ENCODE peak calls at places on chromosomes 3 and 15, in seven cellular contexts. O, G, D, J, Q, M and V are unnamed samples.

GRCh38 chr3:99505646-99506269 is 132.6 kb upstream of the COL8A1 start:
- DNase-seq in O (no peak), G (no peak), D (peak; percentile 98), J (no peak), Q (peak; percentile 99), M (peak; percentile 96), V (no peak)

GRCh38 chr3:9732080-9732752 is 681 bp downstream of the BRPF1 start:
- DNase-seq in O (peak; percentile 42), G (no peak), D (no peak), J (no peak), Q (peak; percentile 63), M (no peak), V (peak; percentile 79)

GRCh38 chr15:88232771-88233170 is 23.8 kb downstream of the NTRK3 start:
- DNase-seq in O (no peak), G (no peak), D (no peak), J (no peak), Q (no peak), M (no peak), V (no peak)

GRCh38 chr3:23497156-23497555 is 294.0 kb downstream of the UBE2E2 start:
- DNase-seq in O (no peak), G (no peak), D (no peak), J (no peak), Q (no peak), M (no peak), V (no peak)

GRCh38 chr3:178480795-178481194 is 55.4 kb upstream of the KCNMB2 start:
- DNase-seq in O (no peak), G (no peak), D (no peak), J (no peak), Q (no peak), M (no peak), V (no peak)

GRCh38 chr15:88563638-88564037 is 17.2 kb upstream of the DET1 start:
- DNase-seq in O (peak; percentile 75), G (no peak), D (peak; percentile 16), J (no peak), Q (no peak), M (peak; percentile 30), V (no peak)

GRCh38 chr15:65580287-65580686 is 30.6 kb downstream of the INTS14 start:
- DNase-seq in O (peak; percentile 31), G (no peak), D (peak; percentile 73), J (no peak), Q (peak; percentile 89), M (peak; percentile 86), V (no peak)

GRCh38 chr3:52195823-52196331 is 2.1 kb upstream of the ALAS1 start:
- DNase-seq in O (no peak), G (no peak), D (peak; percentile 23), J (peak; percentile 58), Q (peak; percentile 90), M (peak; percentile 75), V (no peak)

GRCh38 chr15:85598718-85599398 is 195.9 kb downstream of the KLHL25 start:
- DNase-seq in O (no peak), G (no peak), D (no peak), J (no peak), Q (no peak), M (no peak), V (no peak)

GRCh38 chr3:102353804-102354203 is 81.0 kb upstream of the ZPLD1 start:
- DNase-seq in O (no peak), G (no peak), D (no peak), J (no peak), Q (no peak), M (no peak), V (no peak)

GRCh38 chr3:144029769-144030168 is 58.1 kb downstream of the DIPK2A start:
- DNase-seq in O (no peak), G (no peak), D (no peak), J (no peak), Q (no peak), M (no peak), V (no peak)

GRCh38 chr3:81839504-81840094 is 78.2 kb upstream of the GBE1 start:
- DNase-seq in O (no peak), G (no peak), D (no peak), J (no peak), Q (no peak), M (no peak), V (no peak)

GRCh38 chr3:81837071-81837593 is 75.7 kb upstream of the GBE1 start:
- DNase-seq in O (no peak), G (no peak), D (no peak), J (no peak), Q (no peak), M (no peak), V (no peak)

DNA sequence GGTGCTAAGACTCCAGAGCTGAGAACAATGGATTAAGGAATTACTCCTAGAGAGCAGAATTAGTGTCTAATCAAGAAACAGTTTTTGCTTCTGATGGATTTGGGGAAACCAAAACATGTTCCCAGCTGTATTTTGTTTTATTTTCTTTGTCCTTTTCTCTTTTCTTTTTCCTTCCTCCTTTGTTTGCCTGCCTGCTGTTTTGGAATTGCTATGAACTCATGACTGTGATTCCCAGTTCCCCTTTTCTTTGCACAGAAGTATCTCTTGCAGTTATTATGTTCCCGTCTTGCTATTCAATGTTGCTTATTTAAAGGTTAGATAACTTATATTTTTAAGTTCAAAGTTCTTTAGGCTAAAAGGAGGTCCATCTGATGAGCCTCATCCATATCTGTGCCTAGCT is 77.0 kb upstream of the GBE1 start:
- DNase-seq in O (no peak), G (no peak), D (no peak), J (no peak), Q (no peak), M (no peak), V (no peak)
- H2AFZ ChIP-seq in O (no peak overlapping the region), G (no peak overlapping the region), D (no peak overlapping the region), J (peak overlapping the region; percentile 46), Q (no peak overlapping the region), M (no peak overlapping the region), V (no peak overlapping the region)

DNA sequence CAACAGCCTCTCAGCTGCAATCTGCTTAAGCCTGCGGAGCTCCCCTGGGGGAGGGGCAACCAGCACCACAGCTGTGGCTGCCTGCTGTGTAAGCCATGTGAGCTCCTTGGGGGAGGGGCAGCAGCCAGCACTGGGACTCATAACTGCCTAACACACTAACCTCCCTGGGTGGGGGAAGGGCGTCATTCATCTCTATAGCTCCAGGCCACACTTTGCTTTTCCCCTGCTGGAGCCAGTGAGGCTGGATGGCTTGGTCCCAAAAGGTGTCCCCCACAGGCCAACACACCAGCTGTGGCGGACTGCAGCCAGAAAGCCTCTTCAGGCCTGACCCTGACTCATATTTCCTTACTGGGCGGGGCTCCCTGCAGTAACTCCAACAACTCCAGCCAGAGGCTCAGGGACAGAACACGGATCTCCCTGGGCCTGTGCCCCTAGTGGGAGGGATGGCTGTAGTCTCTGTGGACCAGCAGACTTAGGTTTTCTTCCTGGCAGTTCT is 129.8 kb downstream of the PPM1L start:
- DNase-seq in O (peak; percentile 58), G (peak; percentile 60), D (peak; percentile 72), J (no peak), Q (peak; percentile 22), M (peak; percentile 27), V (no peak)
- H2AFZ ChIP-seq in O (no peak overlapping the region), G (no peak overlapping the region), D (peak overlapping the region; percentile 49), J (no peak overlapping the region), Q (no peak overlapping the region), M (peak overlapping the region; percentile 56), V (no peak overlapping the region)

DNA sequence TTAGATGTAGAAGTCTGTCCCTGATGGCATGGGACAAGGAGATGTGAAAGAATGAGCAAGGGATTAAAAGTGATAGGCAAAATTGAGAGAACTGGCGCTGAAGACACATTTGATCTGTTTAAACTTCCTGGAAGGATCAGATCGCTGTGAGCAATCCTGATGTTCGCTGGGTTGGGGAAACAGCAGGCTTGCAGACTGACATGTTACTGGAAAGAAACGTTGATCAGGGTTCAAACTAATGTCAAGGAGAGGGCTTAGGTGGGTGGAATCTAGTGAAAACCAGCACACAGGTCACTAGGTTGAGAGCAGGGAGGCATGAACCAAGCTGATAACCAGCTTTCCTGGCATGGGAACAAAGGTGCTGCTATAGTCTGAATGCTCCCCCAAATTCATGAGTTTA is 34.5 kb upstream of the SPTSSB start:
- DNase-seq in O (no peak), G (no peak), D (no peak), J (no peak), Q (no peak), M (no peak), V (no peak)
- H2AFZ ChIP-seq in O (no peak overlapping the region), G (no peak overlapping the region), D (no peak overlapping the region), J (no peak overlapping the region), Q (no peak overlapping the region), M (no peak overlapping the region), V (no peak overlapping the region)

GRCh38 chr15:35944945-35945344 is 399.0 kb upstream of the DPH6 start:
- DNase-seq in O (no peak), G (no peak), D (no peak), J (no peak), Q (no peak), M (no peak), V (no peak)
- H2AFZ ChIP-seq in O (no peak overlapping the region), G (no peak overlapping the region), D (no peak overlapping the region), J (no peak overlapping the region), Q (peak overlapping the region; percentile 13), M (no peak overlapping the region), V (no peak overlapping the region)

GRCh38 chr3:64667138-64667537 is 20.7 kb downstream of the ADAMTS9 start:
- DNase-seq in O (no peak), G (no peak), D (no peak), J (no peak), Q (peak; percentile 21), M (no peak), V (no peak)
- H2AFZ ChIP-seq in O (no peak overlapping the region), G (no peak overlapping the region), D (no peak overlapping the region), J (no peak overlapping the region), Q (no peak overlapping the region), M (no peak overlapping the region), V (no peak overlapping the region)

GRCh38 chr3:84547207-84547606 is 411.6 kb upstream of the CADM2 start:
- DNase-seq in O (no peak), G (no peak), D (peak; percentile 26), J (no peak), Q (no peak), M (no peak), V (no peak)

GRCh38 chr3:84547971-84548970 is 410.5 kb upstream of the CADM2 start:
- DNase-seq in O (peak; percentile 55), G (peak; percentile 89), D (peak; percentile 19), J (no peak), Q (peak; percentile 60), M (no peak), V (peak; percentile 75)
- H2AFZ ChIP-seq in O (no peak overlapping the region), G (peak overlapping the region; percentile 71), D (no peak overlapping the region), J (peak overlapping the region; percentile 63), Q (peak overlapping the region; percentile 92), M (no peak overlapping the region), V (no peak overlapping the region)